ENCODE peak calls at places on chromosomes 4 and X, in six cellular contexts. I is right lobe of liver, A is transverse colon, V is prostate gland, M is HCT116, Q is ovary. D is an unnamed sample. For H3K4me1, the result is how much of the 10 kb centered on the place peaks cover.

GRCh38 chr4:86837651-86838050 is 11.5 kb downstream of the SLC10A6 start:
- DNase-seq in V (no peak), Q (no peak), A (no peak), I (no peak), M (no peak), D (no peak)

GRCh38 chr4:128787509-128788311 is 21.8 kb upstream of the JADE1 start:
- DNase-seq in I (no peak), A (no peak), M (no peak), Q (no peak), V (no peak), D (no peak)

GRCh38 chrX:45767021-45767491 is 566.4 kb upstream of the DIPK2B start:
- DNase-seq in A (no peak), V (no peak), I (no peak), M (no peak), Q (no peak), D (no peak)

GRCh38 chrX:39818071-39818470 is 279.7 kb downstream of the BCOR start:
- DNase-seq in V (no peak), Q (no peak), A (no peak), M (no peak), I (peak), D (no peak)

GRCh38 chr4:174105202-174105601 is 178.3 kb downstream of the FBXO8 start:
- DNase-seq in V (no peak), M (no peak), I (no peak), Q (no peak), A (no peak), D (no peak)

GRCh38 chr4:126954537-126955291 is 678.0 kb upstream of the INTU start:
- DNase-seq in A (no peak), Q (no peak), I (no peak), M (no peak), V (no peak), D (no peak)

GRCh38 chrX:51395807-51396728 is 63.4 kb downstream of the NUDT10 start:
- DNase-seq in Q (peak), M (no peak), V (peak), I (peak), A (no peak), D (no peak)

GRCh38 chr4:112127048-112127637 is 18.1 kb upstream of the FAM241A start:
- DNase-seq in I (no peak), A (no peak), Q (no peak), M (no peak), V (no peak), D (no peak)

GRCh38 chr4:16609170-16609758 is 289.2 kb downstream of the LDB2 start:
- DNase-seq in M (no peak), A (no peak), Q (no peak), V (no peak), I (no peak), D (no peak)

GRCh38 chr4:109846395-109847098 is 1.4 kb upstream of the LRIT3 start:
- DNase-seq in I (no peak), Q (no peak), M (no peak), A (peak), V (no peak), D (no peak)

GRCh38 chr4:77194366-77194765 is 37.4 kb downstream of the CCNG2 start:
- DNase-seq in V (no peak), I (no peak), A (no peak), M (no peak), Q (no peak), D (no peak)

GRCh38 chr4:12053951-12054350 is 625.3 kb upstream of the HS3ST1 start:
- DNase-seq in Q (no peak), V (no peak), A (no peak), M (no peak), I (no peak), D (no peak)

GRCh38 chr4:121822796-121823504 is 733 bp downstream of the CCNA2 start:
- DNase-seq in Q (peak), V (peak), M (no peak), A (peak), I (no peak), D (peak)
- H3K27ac ChIP-seq in Q (no peak), V (no peak), M (peak), A (peak), I (no peak), D (no peak)

DNA sequence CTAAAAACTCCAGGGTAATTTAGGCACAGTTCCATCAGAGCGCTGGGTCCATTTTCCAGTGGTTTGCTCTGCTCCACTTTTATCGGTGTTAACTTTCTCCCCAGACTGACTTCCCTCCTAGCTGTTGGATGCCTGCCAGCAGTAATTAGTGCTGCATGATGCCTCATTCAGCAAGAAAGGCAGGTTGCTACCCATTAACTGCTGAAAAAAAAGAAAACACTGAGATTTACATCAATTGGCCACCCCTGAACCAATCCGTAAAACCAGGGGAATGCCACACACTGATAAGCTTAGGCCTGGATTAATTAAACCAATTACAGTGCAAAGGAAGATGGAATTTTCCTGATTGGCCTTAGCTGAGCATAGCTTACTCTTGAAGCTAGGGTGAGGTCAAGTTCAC is 182.4 kb upstream of the CXXC4 start:
- DNase-seq in A (peak), Q (no peak), I (no peak), M (no peak), V (no peak), D (no peak)
- TF ChIP-seq POLR2A in A (no peak), Q (no peak), I (no peak), M (no peak), V (no peak), D (no peak)

GRCh38 chr4:40452490-40452813 is 117.3 kb downstream of the CHRNA9 start:
- DNase-seq in Q (no peak), A (no peak), V (no peak), M (no peak), I (no peak), D (no peak)
- H3K4me1 ChIP-seq in Q (under half), A (under half), V (under half), M (under half), I (half or more), D (under half)

GRCh38 chr4:78721739-78722138 is 54.4 kb upstream of the BMP2K start:
- DNase-seq in I (no peak), A (no peak), V (no peak), M (no peak), Q (no peak), D (no peak)

GRCh38 chr4:78722880-78723279 is 53.3 kb upstream of the BMP2K start:
- DNase-seq in A (no peak), V (no peak), I (no peak), Q (no peak), M (no peak), D (no peak)

GRCh38 chr4:78722320-78722719 is 53.8 kb upstream of the BMP2K start:
- DNase-seq in V (no peak), A (no peak), Q (no peak), M (no peak), I (no peak), D (no peak)

GRCh38 chr4:78720151-78720726 is 55.9 kb upstream of the BMP2K start:
- DNase-seq in V (no peak), Q (no peak), A (no peak), M (no peak), I (no peak), D (no peak)

DNA sequence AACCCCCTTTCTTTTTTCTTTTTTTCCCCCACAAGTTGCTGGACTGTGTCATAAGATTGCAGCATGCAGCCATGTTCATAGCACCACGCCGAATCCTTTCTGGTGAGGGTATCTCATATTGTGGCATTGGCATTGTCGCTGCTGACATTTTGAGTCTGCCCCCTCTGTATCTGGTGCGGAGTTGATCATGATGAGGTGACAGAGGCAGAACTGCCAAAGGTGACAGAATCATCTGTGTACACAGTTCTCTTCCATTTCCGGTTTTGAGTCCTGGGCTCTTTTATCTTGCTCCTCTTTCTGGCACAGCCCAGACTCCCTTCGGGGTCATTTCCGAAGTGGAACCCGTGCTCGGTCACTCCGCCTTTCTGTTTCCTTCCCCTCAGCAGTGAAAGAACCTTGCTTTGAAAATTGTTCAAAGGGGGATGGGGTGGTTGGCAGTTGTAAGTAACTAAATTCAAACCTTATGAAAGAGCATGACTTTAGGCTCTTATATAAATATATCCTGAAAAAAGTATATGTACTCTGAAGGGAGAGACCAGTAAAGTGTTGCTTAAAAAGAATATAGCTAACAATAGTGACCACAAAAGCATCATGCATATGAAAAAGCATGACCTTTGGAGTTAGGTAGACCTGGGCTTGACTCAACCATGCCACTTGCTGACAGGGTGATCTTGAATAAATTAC is 55.0 kb upstream of the BMP2K start:
- DNase-seq in I (peak), Q (no peak), A (peak), M (no peak), V (no peak), D (no peak)
- H3K27ac ChIP-seq in I (no peak), Q (no peak), A (peak), M (no peak), V (no peak), D (no peak)

GRCh38 chrX:55710701-55711100 is 6.8 kb upstream of the RRAGB start:
- DNase-seq in V (peak), Q (no peak), A (no peak), M (no peak), I (no peak), D (no peak)
- TF ChIP-seq POLR2A in V (no peak), Q (no peak), A (no peak), M (no peak), I (no peak), D (no peak)

GRCh38 chr4:183118585-183118984 is 19.5 kb downstream of the WWC2 start:
- DNase-seq in M (no peak), I (no peak), V (no peak), A (no peak), Q (no peak), D (no peak)
- H3K4me1 ChIP-seq in M (under half), I (under half), V (under half), A (under half), Q (under half), D (under half)

GRCh38 chr4:38891051-38891738 is 23.6 kb downstream of the FAM114A1 start:
- DNase-seq in M (no peak), I (no peak), V (no peak), Q (no peak), A (no peak), D (no peak)

GRCh38 chr4:38894340-38894982 is 26.9 kb downstream of the FAM114A1 start:
- DNase-seq in Q (no peak), V (no peak), I (no peak), M (no peak), A (no peak), D (no peak)

GRCh38 chr4:38884254-38884653 is 16.6 kb downstream of the FAM114A1 start:
- DNase-seq in V (no peak), Q (no peak), M (no peak), I (no peak), A (no peak), D (no peak)

GRCh38 chr4:38889143-38889542 is 21.5 kb downstream of the FAM114A1 start:
- DNase-seq in V (no peak), Q (no peak), A (no peak), I (no peak), M (peak), D (no peak)
- H3K27ac ChIP-seq in V (no peak), Q (no peak), A (peak), I (no peak), M (peak), D (peak)

GRCh38 chr4:25378130-25378743 is 1.2 kb downstream of the ANAPC4 start:
- DNase-seq in Q (no peak), A (no peak), I (no peak), M (no peak), V (no peak), D (no peak)

GRCh38 chr4:25377572-25377882 is 464 bp downstream of the ANAPC4 start:
- DNase-seq in A (no peak), M (no peak), Q (no peak), I (peak), V (no peak), D (no peak)

GRCh38 chr4:25379591-25379990 is 2.5 kb downstream of the ANAPC4 start:
- DNase-seq in A (no peak), Q (no peak), V (no peak), I (no peak), M (no peak), D (no peak)

GRCh38 chr4:25376754-25377571 is at the start of gene ANAPC4:
- DNase-seq in I (peak), Q (peak), A (peak), M (peak), V (peak), D (peak)
- TF ChIP-seq POLR2A in I (peak), Q (peak), A (peak), M (peak), V (peak), D (no peak)